ENCODE peak calls at places on chromosomes 4 and X, in seven cellular contexts. Y is heart left ventricle, X is heart right ventricle, B is lower lobe of right lung, R is right lobe of liver, F is tibial artery, A is esophagus squamous epithelium. G is an unnamed sample. For H3K4me1, the result is how much of the 10 kb centered on the place peaks cover.

GRCh38 chr4:114151-114550 is 10.2 kb upstream of the ZNF718 start:
- DNase-seq in X (no peak), B (no peak), R (no peak), A (no peak), F (no peak), Y (no peak), G (no peak)

GRCh38 chrX:18424482-18425198 is 768 bp upstream of the CDKL5 start:
- DNase-seq in Y (peak), F (no peak), B (peak), X (no peak), A (no peak), R (no peak), G (no peak)

GRCh38 chr4:13590766-13591165 is 36.8 kb downstream of the BOD1L1 start:
- DNase-seq in B (no peak), F (no peak), Y (no peak), X (no peak), R (no peak), A (no peak), G (no peak)

GRCh38 chr4:997375-998071 is 4.3 kb upstream of the SLC26A1 start:
- DNase-seq in B (no peak), A (no peak), F (no peak), R (no peak), X (no peak), Y (no peak), G (no peak)

GRCh38 chrX:16892504-16893362 is 22.6 kb upstream of the RBBP7 start:
- DNase-seq in F (peak), B (peak), R (peak), Y (peak), A (peak), X (peak), G (no peak)

GRCh38 chr4:105155426-105155825 is 8.8 kb downstream of the TET2 start:
- DNase-seq in Y (no peak), X (no peak), A (no peak), F (no peak), R (no peak), B (no peak), G (no peak)

GRCh38 chr4:185634066-185634652 is 98.9 kb upstream of the PDLIM3 start:
- DNase-seq in R (no peak), A (no peak), Y (no peak), B (no peak), X (no peak), F (no peak), G (no peak)

GRCh38 chr4:155353923-155354540 is 22.7 kb downstream of the MAP9 start:
- DNase-seq in B (peak), F (peak), R (peak), X (peak), Y (peak), A (no peak), G (no peak)

GRCh38 chr4:89712141-89712540 is 124.8 kb downstream of the SNCA start:
- DNase-seq in Y (no peak), A (no peak), X (no peak), R (no peak), B (no peak), F (no peak), G (no peak)

GRCh38 chrX:22165732-22166457 is 106.8 kb upstream of the CBLL2 start:
- DNase-seq in F (no peak), Y (no peak), X (no peak), A (no peak), R (no peak), B (no peak), G (no peak)

GRCh38 chr4:113636438-113636818 is 125.1 kb downstream of the CAMK2D start:
- DNase-seq in X (no peak), Y (no peak), B (no peak), A (no peak), R (no peak), F (no peak), G (no peak)
- H3K4me1 ChIP-seq in X (half or more), Y (half or more), B (half or more), A (under half), R (under half), F (under half), G (under half)

GRCh38 chr4:55447108-55447708 is 51.5 kb downstream of the TMEM165 start:
- DNase-seq in R (no peak), B (no peak), Y (no peak), F (no peak), A (no peak), X (no peak), G (no peak)

GRCh38 chr4:55446578-55446922 is 50.8 kb downstream of the TMEM165 start:
- DNase-seq in Y (no peak), A (no peak), F (no peak), B (no peak), R (no peak), X (no peak), G (no peak)

GRCh38 chr4:55442541-55442940 is 46.8 kb downstream of the TMEM165 start:
- DNase-seq in R (no peak), A (no peak), X (no peak), F (no peak), Y (no peak), B (no peak), G (no peak)

GRCh38 chr4:55445921-55446577 is 50.3 kb downstream of the TMEM165 start:
- DNase-seq in B (no peak), A (no peak), X (no peak), F (no peak), R (no peak), Y (no peak), G (no peak)

DNA sequence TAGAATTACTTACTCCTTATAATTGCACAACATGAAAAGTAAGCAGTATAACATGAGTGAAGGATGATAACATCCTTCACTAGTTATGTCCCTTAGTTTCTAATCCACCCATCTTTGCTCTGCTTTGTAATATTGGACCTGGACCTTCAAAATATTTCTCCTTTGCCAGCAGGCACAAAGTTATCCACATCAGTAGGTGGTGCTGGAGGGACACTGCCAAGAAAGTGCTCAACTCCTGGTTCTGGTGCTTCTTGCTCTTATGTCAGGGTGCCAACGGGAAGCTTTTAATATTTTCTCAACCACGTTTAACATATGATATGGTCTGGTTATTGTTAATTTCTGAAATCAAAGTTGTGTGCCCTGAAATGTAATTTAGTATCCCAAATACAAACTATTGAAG is 49.1 kb downstream of the TMEM165 start:
- DNase-seq in X (no peak), B (no peak), R (no peak), F (no peak), A (no peak), Y (no peak), G (no peak)
- TF ChIP-seq CTCF in X (peak), B (no peak), R (peak), F (peak), A (no peak), Y (peak), G (peak)

GRCh38 chrX:137032378-137032694 is 1.5 kb downstream of the GPR101 start:
- DNase-seq in B (no peak), F (no peak), R (no peak), X (no peak), A (no peak), Y (no peak), G (no peak)

GRCh38 chrX:137031517-137032377 is 2.0 kb downstream of the GPR101 start:
- DNase-seq in Y (no peak), A (no peak), F (no peak), R (peak), X (peak), B (no peak), G (no peak)

GRCh38 chrX:137033774-137034507 is at the start of gene GPR101:
- DNase-seq in A (no peak), F (no peak), R (no peak), B (no peak), Y (no peak), X (no peak), G (no peak)

GRCh38 chrX:137034508-137034872 is 695 bp upstream of the GPR101 start:
- DNase-seq in B (no peak), R (no peak), A (no peak), X (no peak), Y (no peak), F (no peak), G (no peak)

DNA sequence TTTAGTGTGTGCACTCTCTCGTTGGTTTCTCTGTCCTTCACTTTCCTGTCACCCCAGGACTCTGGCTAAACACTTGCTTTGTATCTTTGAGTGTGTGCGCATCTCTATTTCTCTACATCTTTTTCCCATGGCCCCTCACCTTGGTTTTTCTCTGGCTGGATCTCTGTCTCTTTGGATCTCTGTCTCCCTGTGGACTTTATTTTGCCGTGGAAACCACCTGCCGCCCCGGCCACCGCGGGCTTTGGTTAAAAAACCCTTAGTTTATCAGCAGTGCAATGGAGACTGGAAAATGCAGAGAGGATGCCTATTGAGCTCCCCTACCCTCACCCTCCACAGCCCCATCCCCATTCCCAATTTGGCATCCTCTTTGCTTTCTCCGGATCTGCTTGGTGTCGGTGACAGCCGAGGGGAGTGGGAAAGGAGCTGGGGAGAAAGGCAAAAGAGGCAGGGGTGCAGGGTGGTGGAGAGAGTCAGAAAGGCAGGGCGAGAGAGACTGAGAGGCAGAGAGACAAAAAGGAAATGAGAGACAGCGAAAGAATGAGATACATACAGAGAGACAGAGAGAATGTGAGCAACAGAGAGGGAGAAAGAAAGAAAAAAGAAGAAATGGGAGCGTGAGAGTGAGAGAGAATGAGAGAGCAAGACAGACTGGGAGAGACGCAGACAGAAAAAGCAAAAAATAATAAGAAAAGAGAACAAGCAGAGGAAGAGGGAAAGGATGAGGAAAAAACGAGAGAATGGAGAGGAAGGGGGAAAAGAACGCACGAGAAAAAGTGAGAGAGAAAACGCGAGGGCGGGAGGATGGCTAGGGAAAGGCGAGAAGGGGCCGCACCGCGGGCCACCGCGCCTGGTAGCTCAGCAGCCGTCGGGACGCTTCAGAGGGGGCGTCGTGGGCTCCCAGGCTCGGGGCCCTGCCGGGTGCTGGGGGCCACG is 688 bp downstream of the GPR101 start:
- DNase-seq in X (no peak), B (no peak), Y (no peak), F (no peak), A (no peak), R (no peak), G (no peak)
- H3K4me3 ChIP-seq in X (no peak), B (no peak), Y (no peak), F (peak), A (peak), R (no peak), G (no peak)

DNA sequence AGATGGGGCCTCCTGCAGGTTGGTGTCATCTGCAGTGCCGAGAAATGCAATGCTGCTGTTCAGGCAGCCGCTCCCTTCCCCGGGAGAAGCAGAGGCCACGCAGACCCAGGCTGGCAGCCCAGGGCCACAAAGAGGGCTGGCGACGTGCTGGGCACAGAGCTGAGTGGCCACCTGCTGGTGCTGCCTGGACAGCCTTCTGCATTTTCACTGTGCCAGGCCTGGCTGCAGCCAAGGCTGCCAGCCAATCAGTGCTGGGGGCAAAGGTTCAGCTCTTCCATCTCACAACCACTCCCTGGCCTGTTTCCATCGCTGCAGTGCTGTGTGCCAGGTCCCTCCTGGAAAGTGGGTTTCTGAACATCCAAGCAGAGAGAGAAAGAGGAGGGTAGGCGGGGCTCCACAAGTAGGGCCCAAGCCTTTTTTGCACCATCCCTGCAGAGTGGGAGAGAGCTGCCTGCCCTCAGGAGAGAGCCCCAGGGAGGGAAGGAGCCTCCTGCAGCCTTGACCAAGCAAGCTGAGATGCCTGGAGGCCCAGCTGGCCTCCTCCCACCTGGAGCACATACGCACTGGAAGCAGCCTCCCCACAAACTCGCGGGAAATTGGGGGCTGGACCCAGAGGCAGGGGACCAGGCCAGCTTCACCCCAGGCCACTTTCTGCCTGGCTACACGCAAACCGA is 20.1 kb downstream of the ADRA2C start:
- DNase-seq in A (no peak), B (no peak), F (no peak), Y (no peak), X (no peak), R (peak), G (no peak)
- H3K4me1 ChIP-seq in A (under half), B (under half), F (under half), Y (under half), X (under half), R (under half), G (under half)

DNA sequence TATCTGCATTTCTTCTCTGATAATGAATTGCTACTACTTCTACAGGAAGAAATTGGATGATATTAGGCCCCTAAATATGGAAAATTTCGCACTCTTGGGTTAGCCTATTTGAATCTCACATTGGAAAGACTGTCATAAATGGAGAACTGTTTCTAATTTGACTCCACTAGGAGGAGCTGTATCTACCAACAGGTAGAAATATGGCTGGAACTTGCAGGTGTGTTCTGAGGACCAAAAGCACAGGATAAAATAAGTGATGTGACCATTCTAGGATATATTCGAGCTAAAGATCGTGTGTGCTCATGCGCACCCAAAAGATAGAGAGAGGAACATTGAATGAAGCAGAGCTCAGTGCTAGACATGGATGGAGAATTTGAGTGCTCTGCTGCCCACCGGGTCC is 4.8 kb upstream of the NKAP start:
- DNase-seq in B (no peak), X (no peak), Y (no peak), A (no peak), F (no peak), R (no peak), G (no peak)
- TF ChIP-seq CTCF in B (no peak), X (no peak), Y (no peak), A (no peak), F (no peak), R (no peak), G (no peak)

DNA sequence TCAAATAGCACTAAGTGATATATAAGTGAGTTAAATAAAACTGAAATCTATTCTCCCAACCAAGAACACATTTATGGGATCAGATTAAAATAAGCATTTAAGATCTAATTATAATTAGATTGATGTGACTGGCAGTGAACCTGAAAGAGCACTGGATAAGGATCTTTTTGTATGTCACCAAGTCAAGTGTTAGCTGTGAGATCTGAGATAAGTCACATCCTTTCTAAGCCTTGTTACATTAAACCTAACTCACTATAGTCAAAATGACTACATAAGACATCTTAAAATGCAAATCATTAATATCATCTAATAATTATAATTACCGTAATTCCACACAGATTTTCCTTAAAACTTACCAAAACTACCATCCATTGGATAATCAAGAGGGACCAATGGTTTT is 1.6 kb downstream of the CCNA2 start:
- DNase-seq in X (no peak), A (no peak), B (no peak), R (no peak), F (no peak), Y (no peak), G (no peak)
- H3K4me3 ChIP-seq in X (peak), A (peak), B (no peak), R (no peak), F (no peak), Y (no peak), G (peak)

GRCh38 chr4:6894528-6895498 is 14.8 kb upstream of the TBC1D14 start:
- DNase-seq in Y (no peak), R (no peak), B (no peak), F (no peak), A (no peak), X (no peak), G (no peak)

GRCh38 chr4:6892190-6892908 is 17.3 kb upstream of the TBC1D14 start:
- DNase-seq in B (peak), Y (peak), X (no peak), A (no peak), F (no peak), R (peak), G (no peak)

GRCh38 chr4:6892909-6893202 is 16.8 kb upstream of the TBC1D14 start:
- DNase-seq in X (no peak), F (no peak), Y (no peak), A (no peak), B (no peak), R (no peak), G (no peak)

GRCh38 chr4:6894086-6894478 is 15.5 kb upstream of the TBC1D14 start:
- DNase-seq in F (no peak), X (no peak), Y (no peak), R (no peak), A (no peak), B (no peak), G (no peak)

DNA sequence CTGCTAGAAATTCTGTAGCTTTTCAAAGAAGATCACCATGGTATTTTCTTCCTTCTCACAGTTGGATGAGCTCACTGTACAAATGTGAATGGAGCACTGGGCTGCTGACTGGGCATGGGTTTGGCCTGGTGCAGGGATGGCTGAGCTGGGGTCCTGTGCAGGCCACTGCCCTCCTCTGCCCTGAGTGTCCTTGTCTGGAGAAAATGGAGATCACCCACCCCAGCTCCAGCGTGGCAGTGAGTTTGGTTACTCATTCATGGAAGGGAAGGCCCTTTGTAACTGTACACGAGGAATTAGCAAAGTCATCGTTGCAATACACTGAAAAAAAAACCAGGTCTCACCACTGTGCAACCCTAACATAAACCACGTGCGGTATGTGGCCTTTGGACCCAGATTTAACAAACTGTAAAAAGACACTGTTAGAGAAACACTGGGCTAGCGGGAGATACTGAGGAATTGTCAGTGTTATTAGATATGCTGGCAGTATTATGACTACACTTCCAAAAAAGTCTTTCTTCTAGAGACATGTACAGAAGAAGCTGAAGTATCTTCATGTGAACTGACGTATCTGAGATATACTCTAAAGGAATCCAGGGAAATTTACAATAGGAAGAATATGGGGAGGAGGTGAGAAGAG is 16.1 kb upstream of the TBC1D14 start:
- DNase-seq in A (no peak), F (no peak), R (peak), B (no peak), Y (no peak), X (no peak), G (no peak)
- H3K4me1 ChIP-seq in A (under half), F (under half), R (under half), B (under half), Y (under half), X (under half), G (under half)

GRCh38 chrX:108221481-108221880 is 129.9 kb downstream of the ATG4A start:
- DNase-seq in R (no peak), Y (no peak), X (no peak), A (no peak), F (no peak), B (no peak), G (no peak)

GRCh38 chrX:108223606-108224005 is 132.0 kb downstream of the ATG4A start:
- DNase-seq in R (no peak), X (no peak), F (no peak), A (no peak), Y (no peak), B (no peak), G (no peak)

GRCh38 chrX:108225456-108225730 is 133.8 kb downstream of the ATG4A start:
- DNase-seq in X (no peak), R (no peak), B (no peak), A (no peak), F (no peak), Y (no peak), G (no peak)

GRCh38 chrX:108224727-108225455 is 133.3 kb downstream of the ATG4A start:
- DNase-seq in F (no peak), Y (no peak), R (no peak), B (no peak), X (no peak), A (no peak), G (no peak)

DNA sequence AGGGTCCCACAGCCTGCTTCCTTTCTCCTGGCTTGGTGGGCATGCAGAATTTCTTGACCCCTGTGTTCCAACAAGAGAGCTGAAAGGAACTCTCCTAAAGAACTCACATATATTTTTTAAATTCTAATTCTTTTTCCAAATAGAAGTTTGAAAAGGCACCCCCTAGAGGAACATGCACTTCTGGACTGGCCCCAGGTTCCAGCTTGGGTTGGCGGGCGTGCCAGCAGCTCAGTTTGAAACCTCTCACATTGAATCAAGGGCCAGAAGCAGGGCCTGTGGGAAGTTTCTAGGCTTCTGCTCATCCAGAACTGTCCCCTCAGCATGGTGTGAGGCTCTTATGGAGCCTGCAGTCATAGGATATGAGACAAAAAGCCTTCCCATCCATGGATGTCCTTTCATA is 132.6 kb downstream of the ATG4A start:
- DNase-seq in B (no peak), Y (no peak), A (no peak), F (no peak), R (no peak), X (peak), G (no peak)
- TF ChIP-seq CTCF in B (no peak), Y (no peak), A (no peak), F (no peak), R (no peak), X (no peak), G (no peak)

GRCh38 chrX:50097121-50097520 is 103.7 kb downstream of the AKAP4 start:
- DNase-seq in X (no peak), B (no peak), A (no peak), Y (no peak), R (no peak), F (no peak), G (no peak)
- H3K4me3 ChIP-seq in X (no peak), B (no peak), A (no peak), Y (no peak), R (no peak), F (no peak), G (no peak)